ENCODE peak calls at places on chromosomes 5 and 9, in four cellular contexts. W is upper lobe of left lung; D is frontal cortex; J is effector CD4-positive, alpha-beta T cell. Y is an unnamed sample.

GRCh38 chr5:148843510-148844318 is 17.3 kb downstream of the ADRB2 start:
- DNase-seq in W (no peak), D (no peak), J (no peak), Y (no peak)

GRCh38 chr9:38359689-38360385 is 32.7 kb upstream of the ALDH1B1 start:
- DNase-seq in W (no peak), D (no peak), J (no peak), Y (no peak)

GRCh38 chr5:174589599-174589998 is 134.8 kb upstream of the MSX2 start:
- DNase-seq in W (no peak), D (no peak), J (no peak), Y (no peak)

GRCh38 chr9:14722391-14723035 is at the start of gene CER1:
- DNase-seq in W (no peak), D (no peak), J (no peak), Y (no peak)

GRCh38 chr9:115636596-115636995 is 517.0 kb upstream of the PAPPA start:
- DNase-seq in W (no peak), D (no peak), J (no peak), Y (no peak)

GRCh38 chr5:51997908-51998307 is 614.7 kb downstream of the ISL1 start:
- DNase-seq in W (no peak), D (no peak), J (no peak), Y (no peak)

GRCh38 chr9:130970855-130971254 is 31.8 kb upstream of the FIBCD1 start:
- DNase-seq in W (no peak), D (no peak), J (no peak), Y (no peak)

GRCh38 chr5:50623666-50624065 is 42.8 kb upstream of the PARP8 start:
- DNase-seq in W (peak), D (no peak), J (no peak), Y (no peak)

GRCh38 chr9:94666364-94667099 is 27.2 kb upstream of the FBP1 start:
- DNase-seq in W (no peak), D (no peak), J (no peak), Y (no peak)

GRCh38 chr5:173298213-173298933 is 29.8 kb downstream of the STC2 start:
- DNase-seq in W (no peak), D (no peak), J (no peak), Y (no peak)

Y was measured in T47D.